ENCODE peak calls at places on chromosome 3, in eight cellular contexts. R, I, C, P, E, J, Y and Q are unnamed samples.

GRCh38 chr3:55571913-55572312 is 84.8 kb upstream of the WNT5A start:
- DNase-seq in R (no peak), I (no peak), C (peak; percentile 54), P (no peak), E (no peak), J (no peak), Y (no peak), Q (peak; percentile 27)

GRCh38 chr3:16203031-16203430 is 28.6 kb downstream of the GALNT15 start:
- DNase-seq in R (no peak), I (no peak), C (no peak), P (no peak), E (peak; percentile 74), J (no peak), Y (no peak), Q (no peak)

GRCh38 chr3:185934726-185935464 is 2.9 kb downstream of the TRA2B start:
- DNase-seq in R (no peak), I (no peak), C (no peak), P (no peak), E (peak; percentile 53), J (no peak), Y (no peak), Q (peak; percentile 19)

GRCh38 chr3:109927726-109928125 is 590.4 kb upstream of the DPPA4 start:
- DNase-seq in R (no peak), I (no peak), C (no peak), P (no peak), E (peak; percentile 10), J (no peak), Y (no peak), Q (no peak)

GRCh38 chr3:188573929-188574317 is 420.0 kb downstream of the LPP start:
- DNase-seq in R (no peak), I (no peak), C (no peak), P (no peak), E (no peak), J (no peak), Y (no peak), Q (no peak)

GRCh38 chr3:32395451-32395970 is 3.9 kb downstream of the CMTM7 start:
- DNase-seq in R (no peak), I (no peak), C (no peak), P (no peak), E (no peak), J (no peak), Y (no peak), Q (no peak)

GRCh38 chr3:72738752-72739520 is 109.3 kb downstream of the SHQ1 start:
- DNase-seq in R (peak; percentile 29), I (peak; percentile 66), C (peak; percentile 80), P (peak; percentile 96), E (peak; percentile 30), J (no peak), Y (no peak), Q (peak; percentile 29)

GRCh38 chr3:14598143-14598569 is 53.4 kb upstream of the CCDC174 start:
- DNase-seq in R (no peak), I (no peak), C (no peak), P (peak; percentile 18), E (peak; percentile 24), J (no peak), Y (no peak), Q (no peak)

GRCh38 chr3:13197795-13198194 is 124.6 kb upstream of the IQSEC1 start:
- DNase-seq in R (no peak), I (no peak), C (no peak), P (no peak), E (no peak), J (no peak), Y (no peak), Q (no peak)

GRCh38 chr3:72010044-72010443 is 225.1 kb upstream of the PROK2 start:
- DNase-seq in R (no peak), I (no peak), C (no peak), P (peak; percentile 24), E (no peak), J (no peak), Y (no peak), Q (no peak)

GRCh38 chr3:47432673-47433072 is 43.1 kb downstream of the SCAP start:
- DNase-seq in R (no peak), I (peak; percentile 23), C (no peak), P (no peak), E (no peak), J (no peak), Y (no peak), Q (no peak)

GRCh38 chr3:137808015-137808414 is 43.9 kb downstream of the SOX14 start:
- DNase-seq in R (no peak), I (no peak), C (no peak), P (no peak), E (no peak), J (no peak), Y (no peak), Q (no peak)

GRCh38 chr3:133821767-133822638 is 16.4 kb downstream of the SRPRB start:
- DNase-seq in R (no peak), I (peak; percentile 68), C (no peak), P (no peak), E (peak; percentile 82), J (no peak), Y (peak; percentile 62), Q (no peak)

GRCh38 chr3:117919611-117920010 is 1115.0 kb downstream of the IGSF11 start:
- DNase-seq in R (no peak), I (no peak), C (no peak), P (no peak), E (no peak), J (no peak), Y (no peak), Q (peak; percentile 81)

GRCh38 chr3:46469680-46470357 is 5.1 kb upstream of the LTF start:
- DNase-seq in R (no peak), I (no peak), C (no peak), P (no peak), E (no peak), J (no peak), Y (no peak), Q (no peak)

GRCh38 chr3:39150803-39151631 is 2.4 kb downstream of the CSRNP1 start:
- DNase-seq in R (peak; percentile 54), I (peak; percentile 90), C (peak; percentile 81), P (no peak), E (peak; percentile 97), J (peak; percentile 85), Y (peak; percentile 97), Q (peak; percentile 53)

GRCh38 chr3:124558898-124559649 is 171.2 kb upstream of the UMPS start:
- DNase-seq in R (peak; percentile 24), I (peak; percentile 79), C (peak; percentile 75), P (no peak), E (peak; percentile 99), J (peak; percentile 91), Y (peak; percentile 92), Q (peak; percentile 38)

GRCh38 chr3:71984843-71985594 is 200.1 kb upstream of the PROK2 start:
- DNase-seq in R (no peak), I (no peak), C (no peak), P (peak; percentile 52), E (no peak), J (no peak), Y (no peak), Q (no peak)

GRCh38 chr3:50648297-50648696 is 26.4 kb upstream of the DOCK3 start:
- DNase-seq in R (no peak), I (no peak), C (no peak), P (no peak), E (no peak), J (no peak), Y (no peak), Q (peak; percentile 71)

GRCh38 chr3:61634678-61635077 is 73.3 kb downstream of the PTPRG start:
- DNase-seq in R (no peak), I (no peak), C (no peak), P (no peak), E (peak; percentile 34), J (no peak), Y (no peak), Q (no peak)

GRCh38 chr3:125300416-125300815 is 74.7 kb downstream of the ZNF148 start:
- DNase-seq in R (no peak), I (no peak), C (no peak), P (no peak), E (peak; percentile 82), J (peak; percentile 24), Y (no peak), Q (no peak)

GRCh38 chr3:14418670-14419250 is 16.4 kb downstream of the SLC6A6 start:
- DNase-seq in R (no peak), I (no peak), C (peak; percentile 75), P (no peak), E (no peak), J (no peak), Y (no peak), Q (no peak)

GRCh38 chr3:113111308-113111707 is 100.0 kb upstream of the BOC start:
- DNase-seq in R (no peak), I (no peak), C (no peak), P (no peak), E (peak; percentile 60), J (no peak), Y (no peak), Q (no peak)